ENCODE peak calls at places on chromosomes 3 and 15, in seven cellular contexts. I is nucleus accumbens, M is EL, B is RWPE1, C is HT1080, K is NCI-H1092 treated with DMSO at 0.1 percent for 48 hours, R is MV-4-11. W is an unnamed sample.

GRCh38 chr15:52784799-52785671 is 5.1 kb downstream of the ONECUT1 start:
- DNase-seq in I (no peak), M (no peak), B (no peak), C (no peak), K (no peak), R (no peak), W (no peak)

GRCh38 chr3:97935842-97936241 is 36.4 kb downstream of the RIOX2 start:
- DNase-seq in I (no peak), M (no peak), B (peak), C (peak), K (no peak), R (no peak), W (no peak)

GRCh38 chr3:111173328-111173900 is 101.8 kb downstream of the NECTIN3 start:
- DNase-seq in I (no peak), M (no peak), B (no peak), C (peak), K (no peak), R (no peak), W (no peak)

GRCh38 chr15:89932880-89933279 is 20.1 kb upstream of the ARPIN start:
- DNase-seq in I (no peak), M (no peak), B (no peak), C (no peak), K (no peak), R (no peak), W (no peak)

GRCh38 chr3:124363451-124363850 is 366.8 kb upstream of the UMPS start:
- DNase-seq in I (no peak), M (peak), B (no peak), C (peak), K (no peak), R (no peak), W (no peak)

GRCh38 chr3:179450321-179450720 is 949 bp downstream of the GNB4 start:
- DNase-seq in I (no peak), M (peak), B (peak), C (peak), K (no peak), R (no peak), W (no peak)

GRCh38 chr3:8001712-8002111 is 499.9 kb upstream of the LMCD1 start:
- DNase-seq in I (no peak), M (no peak), B (no peak), C (no peak), K (no peak), R (no peak), W (no peak)

GRCh38 chr15:25245801-25246622 is 192.8 kb downstream of the UBE3A start:
- DNase-seq in I (no peak), M (no peak), B (no peak), C (no peak), K (no peak), R (no peak), W (no peak)

GRCh38 chr15:38714309-38715072 is 149.9 kb upstream of the RASGRP1 start:
- DNase-seq in I (no peak), M (peak), B (peak), C (peak), K (no peak), R (no peak), W (no peak)

GRCh38 chr3:48267782-48268181 is 26.9 kb downstream of the ZNF589 start:
- DNase-seq in I (no peak), M (no peak), B (peak), C (no peak), K (no peak), R (no peak), W (no peak)

GRCh38 chr3:192875971-192876565 is 41.6 kb downstream of the MB21D2 start:
- DNase-seq in I (no peak), M (peak), B (peak), C (peak), K (no peak), R (no peak), W (no peak)

GRCh38 chr3:49531715-49532114 is 22.6 kb upstream of the BSN start:
- DNase-seq in I (no peak), M (no peak), B (no peak), C (no peak), K (no peak), R (no peak), W (no peak)

GRCh38 chr3:177889158-177889557 is 647.1 kb upstream of the KCNMB2 start:
- DNase-seq in I (no peak), M (no peak), B (no peak), C (no peak), K (no peak), R (no peak), W (no peak)

GRCh38 chr15:71069693-71070092 is 45.6 kb upstream of the THSD4 start:
- DNase-seq in I (no peak), M (no peak), B (no peak), C (no peak), K (no peak), R (no peak), W (no peak)

GRCh38 chr3:57706462-57706861 is 13.6 kb upstream of the DENND6A start:
- DNase-seq in I (no peak), M (peak), B (peak), C (peak), K (no peak), R (peak), W (no peak)

GRCh38 chr3:141939759-141940158 is 63.3 kb downstream of the ATP1B3 start:
- DNase-seq in I (no peak), M (no peak), B (no peak), C (no peak), K (no peak), R (no peak), W (no peak)

GRCh38 chr15:59158701-59159034 is 48.0 kb upstream of the LDHAL6B start:
- DNase-seq in I (no peak), M (no peak), B (no peak), C (no peak), K (no peak), R (no peak), W (no peak)

GRCh38 chr3:120094776-120095225 is 554 bp upstream of the GSK3B start:
- DNase-seq in I (peak), M (peak), B (peak), C (peak), K (peak), R (peak), W (peak)

GRCh38 chr3:37987315-37987697 is 3.3 kb upstream of the VILL start:
- DNase-seq in I (no peak), M (no peak), B (no peak), C (no peak), K (no peak), R (no peak), W (no peak)

GRCh38 chr15:25739687-25740121 is 123.4 kb downstream of the ATP10A start:
- DNase-seq in I (no peak), M (peak), B (no peak), C (peak), K (peak), R (peak), W (no peak)

GRCh38 chr15:25177955-25178801 is 223.4 kb downstream of the SNRPN start:
- DNase-seq in I (no peak), M (no peak), B (no peak), C (no peak), K (no peak), R (no peak), W (no peak)

GRCh38 chr3:47847801-47848518 is 45.0 kb downstream of the DHX30 start:
- DNase-seq in I (no peak), M (no peak), B (no peak), C (no peak), K (no peak), R (no peak), W (no peak)